ENCODE peak calls at places on chromosomes 13 and 19, in ten cellular contexts. One of them, this sample, is unnamed.

GRCh38 chr19:3404324-3405260 is 38.2 kb downstream of the NFIC start:
- DNase-seq in NT2/D1: no peak
- DNase-seq in Peyer's patch: peak
- DNase-seq in BJ: peak
- DNase-seq in small intestine: no peak
- DNase-seq in ovary: peak
- DNase-seq in fibroblast of the aortic adventitia: peak
- DNase-seq in AG04450: peak
- DNase-seq in heart right ventricle: peak
- DNase-seq in transverse colon: peak
- DNase-seq in this sample: peak

GRCh38 chr19:3154957-3155736 is 19.3 kb downstream of the GNA15 start:
- DNase-seq in NT2/D1: no peak
- DNase-seq in Peyer's patch: peak
- DNase-seq in BJ: peak
- DNase-seq in small intestine: peak
- DNase-seq in ovary: no peak
- DNase-seq in fibroblast of the aortic adventitia: peak
- DNase-seq in AG04450: peak
- DNase-seq in heart right ventricle: peak
- DNase-seq in transverse colon: peak
- DNase-seq in this sample: peak

GRCh38 chr19:20969498-20969897 is 46.4 kb downstream of the ZNF85 start:
- DNase-seq in NT2/D1: no peak
- DNase-seq in Peyer's patch: no peak
- DNase-seq in BJ: no peak
- DNase-seq in small intestine: no peak
- DNase-seq in ovary: no peak
- DNase-seq in fibroblast of the aortic adventitia: no peak
- DNase-seq in AG04450: no peak
- DNase-seq in heart right ventricle: no peak
- DNase-seq in transverse colon: no peak
- DNase-seq in this sample: no peak

GRCh38 chr13:29362849-29363604 is 232.5 kb downstream of the SLC7A1 start:
- DNase-seq in NT2/D1: peak
- DNase-seq in Peyer's patch: peak
- DNase-seq in BJ: no peak
- DNase-seq in small intestine: peak
- DNase-seq in ovary: no peak
- DNase-seq in fibroblast of the aortic adventitia: peak
- DNase-seq in AG04450: peak
- DNase-seq in heart right ventricle: peak
- DNase-seq in transverse colon: peak
- DNase-seq in this sample: peak

GRCh38 chr13:97892717-97893116 is 60.8 kb upstream of the IPO5 start:
- DNase-seq in NT2/D1: no peak
- DNase-seq in Peyer's patch: no peak
- DNase-seq in BJ: no peak
- DNase-seq in small intestine: no peak
- DNase-seq in ovary: no peak
- DNase-seq in fibroblast of the aortic adventitia: no peak
- DNase-seq in AG04450: no peak
- DNase-seq in heart right ventricle: no peak
- DNase-seq in transverse colon: no peak
- DNase-seq in this sample: peak

GRCh38 chr13:95948646-95949045 is 104.6 kb downstream of the UGGT2 start:
- DNase-seq in NT2/D1: no peak
- DNase-seq in Peyer's patch: no peak
- DNase-seq in BJ: no peak
- DNase-seq in small intestine: no peak
- DNase-seq in ovary: no peak
- DNase-seq in fibroblast of the aortic adventitia: peak
- DNase-seq in AG04450: no peak
- DNase-seq in heart right ventricle: no peak
- DNase-seq in transverse colon: no peak
- DNase-seq in this sample: peak

GRCh38 chr19:15812059-15812722 is 3.3 kb downstream of the OR10H1 start:
- DNase-seq in NT2/D1: no peak
- DNase-seq in Peyer's patch: peak
- DNase-seq in BJ: no peak
- DNase-seq in small intestine: peak
- DNase-seq in ovary: no peak
- DNase-seq in fibroblast of the aortic adventitia: no peak
- DNase-seq in AG04450: no peak
- DNase-seq in heart right ventricle: no peak
- DNase-seq in transverse colon: peak
- DNase-seq in this sample: no peak

GRCh38 chr13:26568132-26568815 is 10.8 kb downstream of the WASF3 start:
- DNase-seq in NT2/D1: no peak
- DNase-seq in Peyer's patch: no peak
- DNase-seq in BJ: no peak
- DNase-seq in small intestine: no peak
- DNase-seq in ovary: no peak
- DNase-seq in fibroblast of the aortic adventitia: no peak
- DNase-seq in AG04450: no peak
- DNase-seq in heart right ventricle: no peak
- DNase-seq in transverse colon: no peak
- DNase-seq in this sample: no peak

GRCh38 chr13:30714629-30715028 is 20.7 kb upstream of the ALOX5AP start:
- DNase-seq in NT2/D1: no peak
- DNase-seq in Peyer's patch: no peak
- DNase-seq in BJ: no peak
- DNase-seq in small intestine: no peak
- DNase-seq in ovary: no peak
- DNase-seq in fibroblast of the aortic adventitia: no peak
- DNase-seq in AG04450: no peak
- DNase-seq in heart right ventricle: no peak
- DNase-seq in transverse colon: no peak
- DNase-seq in this sample: no peak

GRCh38 chr13:113907637-113908617 is 44.1 kb upstream of the GAS6 start:
- DNase-seq in NT2/D1: no peak
- DNase-seq in Peyer's patch: no peak
- DNase-seq in BJ: peak
- DNase-seq in small intestine: peak
- DNase-seq in ovary: no peak
- DNase-seq in fibroblast of the aortic adventitia: peak
- DNase-seq in AG04450: peak
- DNase-seq in heart right ventricle: no peak
- DNase-seq in transverse colon: peak
- DNase-seq in this sample: peak

GRCh38 chr13:28954810-28955209 is 134.7 kb downstream of the MTUS2 start:
- DNase-seq in NT2/D1: no peak
- DNase-seq in Peyer's patch: no peak
- DNase-seq in BJ: no peak
- DNase-seq in small intestine: peak
- DNase-seq in ovary: no peak
- DNase-seq in fibroblast of the aortic adventitia: no peak
- DNase-seq in AG04450: no peak
- DNase-seq in heart right ventricle: no peak
- DNase-seq in transverse colon: no peak
- DNase-seq in this sample: no peak

GRCh38 chr13:48828962-48829405 is 146.7 kb upstream of the FNDC3A start:
- DNase-seq in NT2/D1: peak
- DNase-seq in Peyer's patch: no peak
- DNase-seq in BJ: no peak
- DNase-seq in small intestine: no peak
- DNase-seq in ovary: no peak
- DNase-seq in fibroblast of the aortic adventitia: no peak
- DNase-seq in AG04450: no peak
- DNase-seq in heart right ventricle: no peak
- DNase-seq in transverse colon: no peak
- DNase-seq in this sample: peak

GRCh38 chr19:35138305-35138799 is 272 bp upstream of the FXYD1 start:
- DNase-seq in NT2/D1: no peak
- DNase-seq in Peyer's patch: no peak
- DNase-seq in BJ: no peak
- DNase-seq in small intestine: no peak
- DNase-seq in ovary: peak
- DNase-seq in fibroblast of the aortic adventitia: peak
- DNase-seq in AG04450: no peak
- DNase-seq in heart right ventricle: peak
- DNase-seq in transverse colon: no peak
- DNase-seq in this sample: no peak

GRCh38 chr13:21501709-21502108 is 42.6 kb upstream of the ZDHHC20 start:
- DNase-seq in NT2/D1: no peak
- DNase-seq in Peyer's patch: no peak
- DNase-seq in BJ: no peak
- DNase-seq in small intestine: no peak
- DNase-seq in ovary: no peak
- DNase-seq in fibroblast of the aortic adventitia: no peak
- DNase-seq in AG04450: no peak
- DNase-seq in heart right ventricle: no peak
- DNase-seq in transverse colon: no peak
- DNase-seq in this sample: no peak

GRCh38 chr13:99078014-99078771 is 100.3 kb upstream of the DOCK9 start:
- DNase-seq in NT2/D1: no peak
- DNase-seq in Peyer's patch: no peak
- DNase-seq in BJ: no peak
- DNase-seq in small intestine: no peak
- DNase-seq in ovary: no peak
- DNase-seq in fibroblast of the aortic adventitia: no peak
- DNase-seq in AG04450: no peak
- DNase-seq in heart right ventricle: no peak
- DNase-seq in transverse colon: no peak
- DNase-seq in this sample: no peak

GRCh38 chr19:5827891-5828660 is 11.4 kb downstream of the FUT6 start:
- DNase-seq in NT2/D1: peak
- DNase-seq in Peyer's patch: peak
- DNase-seq in BJ: peak
- DNase-seq in small intestine: peak
- DNase-seq in ovary: peak
- DNase-seq in fibroblast of the aortic adventitia: peak
- DNase-seq in AG04450: peak
- DNase-seq in heart right ventricle: peak
- DNase-seq in transverse colon: peak
- DNase-seq in this sample: peak

GRCh38 chr19:49097453-49098288 is 12.4 kb downstream of the SNRNP70 start:
- DNase-seq in NT2/D1: no peak
- DNase-seq in Peyer's patch: peak
- DNase-seq in BJ: no peak
- DNase-seq in small intestine: peak
- DNase-seq in ovary: peak
- DNase-seq in fibroblast of the aortic adventitia: peak
- DNase-seq in AG04450: peak
- DNase-seq in heart right ventricle: peak
- DNase-seq in transverse colon: peak
- DNase-seq in this sample: peak

DNA sequence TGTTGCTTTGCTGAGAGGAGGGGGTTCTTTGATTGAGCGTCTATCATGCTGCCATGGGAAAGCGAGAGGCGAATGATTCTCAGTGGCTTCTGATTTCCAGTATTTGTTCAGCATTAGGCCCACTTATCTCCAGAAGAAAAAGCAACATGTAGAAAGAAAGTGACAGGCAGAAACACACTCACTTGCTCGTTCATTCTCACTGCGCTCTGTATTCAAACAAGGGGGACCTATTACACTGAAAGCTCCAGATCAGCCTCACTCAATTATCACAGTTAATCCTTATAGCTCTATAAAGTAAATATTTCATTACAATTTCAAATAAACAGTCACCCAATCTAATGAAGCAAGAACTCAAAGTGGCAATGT is 106.8 kb downstream of the DACH1 start:
- DNase-seq in NT2/D1: no peak
- DNase-seq in Peyer's patch: no peak
- DNase-seq in BJ: no peak
- DNase-seq in small intestine: no peak
- DNase-seq in ovary: no peak
- DNase-seq in fibroblast of the aortic adventitia: no peak
- DNase-seq in AG04450: no peak
- DNase-seq in heart right ventricle: no peak
- DNase-seq in transverse colon: no peak
- DNase-seq in this sample: no peak
- H3K4me3 ChIP-seq in NT2/D1: no peak
- H3K4me3 ChIP-seq in Peyer's patch: no peak
- H3K4me3 ChIP-seq in BJ: no peak
- H3K4me3 ChIP-seq in small intestine: no peak
- H3K4me3 ChIP-seq in ovary: no peak
- H3K4me3 ChIP-seq in fibroblast of the aortic adventitia: no peak
- H3K4me3 ChIP-seq in AG04450: no peak
- H3K4me3 ChIP-seq in heart right ventricle: no peak
- H3K4me3 ChIP-seq in transverse colon: no peak
- H3K4me3 ChIP-seq in this sample: no peak

GRCh38 chr19:10087296-10088061 is 1.4 kb downstream of the SHFL start:
- DNase-seq in NT2/D1: no peak
- DNase-seq in Peyer's patch: no peak
- DNase-seq in BJ: no peak
- DNase-seq in small intestine: no peak
- DNase-seq in ovary: no peak
- DNase-seq in fibroblast of the aortic adventitia: no peak
- DNase-seq in AG04450: no peak
- DNase-seq in heart right ventricle: no peak
- DNase-seq in transverse colon: no peak
- DNase-seq in this sample: no peak
- H3K4me3 ChIP-seq in NT2/D1: peak
- H3K4me3 ChIP-seq in Peyer's patch: peak
- H3K4me3 ChIP-seq in BJ: peak
- H3K4me3 ChIP-seq in small intestine: peak
- H3K4me3 ChIP-seq in ovary: no peak
- H3K4me3 ChIP-seq in fibroblast of the aortic adventitia: peak
- H3K4me3 ChIP-seq in AG04450: peak
- H3K4me3 ChIP-seq in heart right ventricle: peak
- H3K4me3 ChIP-seq in transverse colon: no peak
- H3K4me3 ChIP-seq in this sample: peak

DNA sequence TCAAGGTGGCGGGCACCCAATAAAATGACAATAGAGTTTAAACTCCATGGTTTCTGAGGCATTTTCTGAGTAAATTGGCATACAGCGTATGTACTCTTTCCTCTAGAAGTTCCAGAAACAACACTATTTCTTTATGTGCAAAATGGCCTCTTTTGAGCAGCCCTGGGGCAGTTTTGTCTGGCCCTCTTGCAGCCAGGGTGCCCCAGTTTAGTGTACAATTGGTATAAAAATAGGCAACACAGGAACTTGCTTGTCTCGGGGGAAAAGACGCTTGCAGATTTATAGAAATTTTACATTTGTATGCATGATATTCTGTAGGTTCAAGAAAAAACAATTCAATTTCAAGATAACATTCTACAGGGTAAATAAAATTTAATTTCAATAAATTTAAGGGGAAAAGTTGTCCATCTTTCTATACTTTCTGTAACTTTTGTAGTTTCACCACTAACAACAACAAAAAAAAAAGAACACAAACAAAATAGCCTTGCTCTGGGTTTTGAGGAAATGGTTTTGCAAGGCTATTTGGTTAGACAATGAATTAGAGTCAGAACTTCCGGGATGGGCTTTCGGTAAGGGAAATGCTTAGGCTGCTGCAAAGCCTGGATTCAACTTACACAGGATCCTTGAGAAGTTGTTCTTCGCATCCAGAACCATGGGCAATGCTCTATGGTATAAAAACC is 45.3 kb downstream of the LRCH1 start:
- DNase-seq in NT2/D1: no peak
- DNase-seq in Peyer's patch: no peak
- DNase-seq in BJ: no peak
- DNase-seq in small intestine: no peak
- DNase-seq in ovary: no peak
- DNase-seq in fibroblast of the aortic adventitia: no peak
- DNase-seq in AG04450: no peak
- DNase-seq in heart right ventricle: no peak
- DNase-seq in transverse colon: no peak
- DNase-seq in this sample: no peak
- H3K4me3 ChIP-seq in NT2/D1: no peak
- H3K4me3 ChIP-seq in Peyer's patch: no peak
- H3K4me3 ChIP-seq in BJ: no peak
- H3K4me3 ChIP-seq in small intestine: no peak
- H3K4me3 ChIP-seq in ovary: no peak
- H3K4me3 ChIP-seq in fibroblast of the aortic adventitia: no peak
- H3K4me3 ChIP-seq in AG04450: no peak
- H3K4me3 ChIP-seq in heart right ventricle: no peak
- H3K4me3 ChIP-seq in transverse colon: no peak
- H3K4me3 ChIP-seq in this sample: no peak

GRCh38 chr19:14530505-14530904 is 1.1 kb downstream of the TECR start:
- DNase-seq in NT2/D1: no peak
- DNase-seq in Peyer's patch: no peak
- DNase-seq in BJ: no peak
- DNase-seq in small intestine: no peak
- DNase-seq in ovary: no peak
- DNase-seq in fibroblast of the aortic adventitia: no peak
- DNase-seq in AG04450: no peak
- DNase-seq in heart right ventricle: no peak
- DNase-seq in transverse colon: no peak
- DNase-seq in this sample: no peak
- H3K4me3 ChIP-seq in NT2/D1: peak
- H3K4me3 ChIP-seq in Peyer's patch: peak
- H3K4me3 ChIP-seq in BJ: peak
- H3K4me3 ChIP-seq in small intestine: peak
- H3K4me3 ChIP-seq in ovary: peak
- H3K4me3 ChIP-seq in fibroblast of the aortic adventitia: peak
- H3K4me3 ChIP-seq in AG04450: peak
- H3K4me3 ChIP-seq in heart right ventricle: peak
- H3K4me3 ChIP-seq in transverse colon: peak
- H3K4me3 ChIP-seq in this sample: peak